ENCODE peak calls at places on chromosomes 5 and 9, in five cellular contexts. J is K562, V is A549, U is HepG2, R is H1. H is an unnamed sample.

GRCh38 chr5:112210430-112211005 is 208.6 kb downstream of the EPB41L4A start:
- DNase-seq in J (no peak), V (peak), U (peak), R (no peak), H (peak)

GRCh38 chr9:130732793-130733221 is 39.2 kb downstream of the EXOSC2 start:
- DNase-seq in J (peak), V (peak), U (no peak), R (no peak), H (no peak)

GRCh38 chr9:14508884-14509283 is 184.3 kb downstream of the ZDHHC21 start:
- DNase-seq in J (no peak), V (no peak), U (no peak), R (no peak), H (no peak)

GRCh38 chr9:19378154-19378553 is 1.9 kb downstream of the RPS6 start:
- DNase-seq in J (no peak), V (no peak), U (no peak), R (no peak), H (no peak)

GRCh38 chr5:148554621-148555020 is 99.7 kb downstream of the HTR4 start:
- DNase-seq in J (no peak), V (no peak), U (no peak), R (no peak), H (no peak)

GRCh38 chr5:116719087-116719486 is 144.5 kb upstream of the SEMA6A start:
- DNase-seq in J (no peak), V (no peak), U (no peak), R (no peak), H (no peak)

GRCh38 chr5:95621839-95622629 is 2.1 kb downstream of the GPR150 start:
- DNase-seq in J (no peak), V (no peak), U (no peak), R (no peak), H (no peak)

GRCh38 chr5:17398439-17398838 is 99.6 kb upstream of the TAF11L2 start:
- DNase-seq in J (no peak), V (no peak), U (no peak), R (no peak), H (peak)

GRCh38 chr5:178291969-178292825 is 59.6 kb upstream of the PHYKPL start:
- DNase-seq in J (no peak), V (no peak), U (no peak), R (no peak), H (no peak)

GRCh38 chr9:121556580-121556979 is 56.9 kb upstream of the GGTA1 start:
- DNase-seq in J (no peak), V (peak), U (no peak), R (no peak), H (peak)

GRCh38 chr9:121556082-121556481 is 56.4 kb upstream of the GGTA1 start:
- DNase-seq in J (no peak), V (no peak), U (no peak), R (no peak), H (no peak)

GRCh38 chr9:121558423-121558950 is 58.8 kb upstream of the GGTA1 start:
- DNase-seq in J (no peak), V (no peak), U (no peak), R (no peak), H (no peak)

GRCh38 chr9:121559183-121559582 is 59.5 kb upstream of the GGTA1 start:
- DNase-seq in J (no peak), V (no peak), U (no peak), R (no peak), H (peak)

GRCh38 chr9:121557581-121558422 is 58.2 kb upstream of the GGTA1 start:
- DNase-seq in J (no peak), V (peak), U (no peak), R (no peak), H (peak)
- TF ChIP-seq MAFK in J (no peak), V (no peak), U (no peak), R (no peak), H (peak)

DNA sequence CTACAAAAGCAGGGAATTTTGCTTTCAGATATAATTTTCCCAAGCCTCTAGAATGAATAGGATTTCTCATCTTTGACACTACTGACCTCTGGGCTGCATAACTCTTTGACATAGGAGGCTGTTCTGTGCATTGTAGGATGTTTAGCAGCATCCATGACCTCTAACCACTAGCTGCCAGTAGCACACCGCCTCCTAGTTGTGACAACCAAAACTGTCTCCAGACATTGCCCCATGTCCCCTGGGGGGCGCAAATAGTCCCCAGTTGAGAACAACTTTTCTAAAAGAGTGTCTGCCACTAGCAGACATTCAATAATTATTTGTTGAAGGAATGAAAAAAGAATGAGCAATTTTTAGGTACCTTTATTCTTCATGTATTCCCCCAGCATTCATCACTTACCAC is 51.8 kb downstream of the POU4F3 start:
- DNase-seq in J (no peak), V (peak), U (peak), R (no peak), H (no peak)
- TF ChIP-seq MAFK in J (no peak), V (no peak), U (no peak), R (no peak), H (no peak)

DNA sequence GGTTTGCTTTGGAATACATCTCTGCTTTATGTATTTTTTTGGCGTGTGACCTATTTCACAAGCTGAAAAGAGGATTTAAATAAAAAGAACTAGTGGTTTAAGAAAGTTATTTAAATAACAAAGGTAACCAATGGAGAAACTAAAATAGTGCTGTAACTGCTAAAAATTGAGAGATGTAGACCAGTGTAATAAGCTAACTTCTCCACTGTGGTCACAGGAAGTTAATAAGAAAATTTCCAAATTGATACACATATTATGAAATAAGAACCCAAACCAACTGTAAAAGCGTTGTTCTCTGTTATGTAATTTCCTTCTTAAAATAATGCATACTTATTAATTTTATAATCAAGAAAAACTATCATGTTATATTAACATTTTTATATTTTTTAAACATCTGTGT is 29.1 kb upstream of the ZFAND5 start:
- DNase-seq in J (no peak), V (no peak), U (no peak), R (no peak), H (no peak)
- TF ChIP-seq MAFK in J (no peak), V (no peak), U (no peak), R (no peak), H (no peak)

GRCh38 chr9:94014845-94015244 is 59.7 kb upstream of the BARX1 start:
- DNase-seq in J (no peak), V (no peak), U (no peak), R (no peak), H (no peak)

GRCh38 chr9:94011134-94011533 is 56.0 kb upstream of the BARX1 start:
- DNase-seq in J (no peak), V (no peak), U (no peak), R (no peak), H (no peak)

GRCh38 chr9:94017939-94018531 is 62.9 kb upstream of the BARX1 start:
- DNase-seq in J (no peak), V (no peak), U (no peak), R (no peak), H (peak)

GRCh38 chr9:94016744-94017143 is 61.6 kb upstream of the BARX1 start:
- DNase-seq in J (no peak), V (no peak), U (no peak), R (no peak), H (no peak)

DNA sequence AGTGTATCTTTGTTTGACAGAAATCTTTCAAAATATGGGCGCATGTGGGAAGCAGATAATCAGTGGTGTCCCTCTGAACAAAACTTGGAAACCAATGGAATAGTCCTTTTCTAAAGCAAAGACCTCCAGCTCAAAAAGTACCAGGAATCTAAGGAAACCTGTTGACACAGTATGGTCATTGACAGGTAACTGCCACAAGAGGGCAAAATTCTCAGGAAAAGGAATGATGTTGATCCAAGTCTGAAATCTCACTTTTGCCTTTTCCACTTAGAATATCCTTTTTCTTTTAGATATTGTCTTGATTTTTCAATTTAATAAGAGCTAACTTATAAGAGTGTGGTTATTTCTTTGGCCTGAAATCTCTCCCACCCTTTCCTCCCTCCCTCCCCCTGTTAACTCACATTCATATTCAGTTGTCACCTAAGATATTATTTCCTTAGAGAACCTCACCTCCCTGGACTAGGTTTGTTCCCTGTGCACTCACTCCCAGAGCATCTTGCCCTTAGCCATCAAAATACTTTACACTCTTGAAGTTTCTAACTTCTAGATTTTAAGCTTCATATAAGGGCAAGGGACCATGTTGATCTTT is 59.0 kb upstream of the BARX1 start:
- DNase-seq in J (peak), V (peak), U (peak), R (no peak), H (peak)
- TF ChIP-seq MAFK in J (no peak), V (no peak), U (no peak), R (no peak), H (no peak)

GRCh38 chr5:76331139-76331538 is 71.9 kb upstream of the IQGAP2 start:
- DNase-seq in J (no peak), V (no peak), U (no peak), R (no peak), H (no peak)
- TF ChIP-seq MAFK in J (no peak), V (no peak), U (no peak), R (no peak), H (no peak)

GRCh38 chr5:179820127-179820482 is 600 bp upstream of the SQSTM1 start:
- DNase-seq in J (no peak), V (peak), U (no peak), R (no peak), H (no peak)
- TF ChIP-seq MAFK in J (no peak), V (no peak), U (no peak), R (no peak), H (no peak)

GRCh38 chr9:133090187-133090586 is 28.4 kb downstream of the CEL start:
- DNase-seq in J (no peak), V (no peak), U (no peak), R (no peak), H (no peak)

GRCh38 chr9:133088756-133089155 is 27.0 kb downstream of the CEL start:
- DNase-seq in J (no peak), V (no peak), U (no peak), R (no peak), H (no peak)

GRCh38 chr9:133090752-133091325 is 29.1 kb downstream of the CEL start:
- DNase-seq in J (no peak), V (no peak), U (no peak), R (no peak), H (no peak)

GRCh38 chr9:133088146-133088750 is 26.5 kb downstream of the CEL start:
- DNase-seq in J (no peak), V (no peak), U (no peak), R (no peak), H (no peak)

DNA sequence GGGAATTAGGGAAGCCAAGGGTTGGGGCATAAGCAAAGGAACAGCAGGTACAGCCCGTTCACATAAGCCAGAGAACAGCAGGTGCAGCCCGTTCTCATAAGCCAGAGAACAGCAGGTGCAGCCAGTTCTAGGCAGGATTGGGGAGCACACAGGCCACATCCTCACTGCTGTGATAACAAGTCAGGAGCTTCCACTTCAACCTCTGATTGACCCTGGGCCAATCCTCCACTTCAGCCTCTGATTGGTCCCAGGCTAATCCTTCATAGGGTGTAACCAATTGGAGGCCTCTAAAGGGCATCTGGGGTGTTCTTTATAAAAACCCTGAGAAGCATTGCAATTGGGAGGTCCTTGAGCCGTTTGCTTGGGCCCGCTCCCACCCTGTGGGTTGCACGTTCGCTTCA is 27.5 kb downstream of the CEL start:
- DNase-seq in J (no peak), V (peak), U (no peak), R (no peak), H (no peak)
- TF ChIP-seq MAFK in J (no peak), V (no peak), U (no peak), R (no peak), H (no peak)

DNA sequence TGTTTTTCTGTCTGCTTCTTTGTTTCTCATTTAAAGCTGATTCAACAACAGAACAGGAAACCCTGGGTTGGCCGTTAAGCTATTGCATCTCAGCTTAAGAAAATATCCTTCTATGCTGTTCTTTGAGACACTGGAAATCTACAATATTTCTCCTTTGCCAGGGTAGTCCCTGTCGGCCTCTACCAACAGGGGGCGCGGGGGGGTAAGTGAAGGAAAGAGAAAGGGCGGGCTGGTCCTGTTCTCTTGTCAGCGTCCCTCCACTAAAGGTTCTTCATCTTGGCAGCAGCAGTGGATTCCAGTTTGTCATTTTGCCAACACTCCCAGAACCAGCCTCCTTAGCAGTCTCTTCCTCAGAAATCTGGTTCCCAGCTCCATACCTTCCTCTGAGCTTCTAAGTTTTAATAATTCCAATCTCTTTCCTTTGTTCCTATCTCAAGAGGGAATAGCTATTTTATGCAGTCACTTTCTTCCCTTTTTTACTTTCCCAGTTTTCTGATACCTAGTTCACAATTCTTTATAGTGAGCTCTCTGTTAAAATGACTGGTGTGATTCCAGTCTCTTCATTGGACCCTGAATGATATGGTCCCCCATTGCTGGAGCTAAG is 222.3 kb downstream of the GLIS3 start:
- DNase-seq in J (peak), V (peak), U (peak), R (no peak), H (peak)
- TF ChIP-seq MAFK in J (no peak), V (no peak), U (no peak), R (no peak), H (no peak)

DNA sequence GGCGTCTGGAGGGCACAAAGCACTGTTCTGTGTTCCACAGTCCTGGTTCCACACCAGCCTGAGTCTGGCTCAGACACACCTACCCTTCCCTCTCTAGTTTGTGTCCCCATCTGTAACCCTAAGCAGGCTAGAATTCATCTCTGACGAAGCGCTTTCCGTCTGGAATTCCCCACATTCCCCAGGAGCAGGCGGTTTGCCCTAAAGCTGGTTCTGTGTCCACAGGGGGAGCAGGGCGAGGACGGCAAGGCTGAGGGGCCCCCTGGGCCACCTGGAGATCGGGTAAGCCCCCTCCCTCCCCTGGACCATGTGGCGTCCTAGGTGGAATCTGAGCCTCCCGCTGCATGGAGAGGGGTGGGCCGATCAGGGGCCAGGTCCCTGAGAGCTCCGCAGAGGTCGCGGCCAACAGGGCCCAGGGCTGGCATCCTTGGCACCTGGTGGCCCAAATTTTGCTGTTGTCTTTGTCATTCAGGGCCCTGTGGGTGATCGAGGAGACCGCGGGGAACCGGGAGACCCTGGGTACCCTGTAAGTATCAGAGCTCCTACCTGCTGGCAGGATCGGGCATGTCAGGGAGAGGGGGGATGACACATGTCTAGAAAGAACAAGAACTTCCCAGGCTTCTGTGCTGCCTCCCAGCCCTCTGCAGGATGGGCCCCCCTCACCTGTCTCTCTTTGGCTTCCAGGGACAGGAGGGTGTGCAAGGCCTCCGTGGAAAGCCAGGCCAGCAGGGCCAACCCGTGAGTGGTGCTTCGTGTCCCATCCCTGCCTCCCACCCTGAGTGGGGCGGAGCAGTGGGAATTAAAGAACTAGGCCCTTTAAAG is 34.5 kb upstream of the ORM1 start:
- DNase-seq in J (no peak), V (peak), U (no peak), R (no peak), H (peak)
- TF ChIP-seq MAFK in J (no peak), V (peak), U (no peak), R (peak), H (peak)

DNA sequence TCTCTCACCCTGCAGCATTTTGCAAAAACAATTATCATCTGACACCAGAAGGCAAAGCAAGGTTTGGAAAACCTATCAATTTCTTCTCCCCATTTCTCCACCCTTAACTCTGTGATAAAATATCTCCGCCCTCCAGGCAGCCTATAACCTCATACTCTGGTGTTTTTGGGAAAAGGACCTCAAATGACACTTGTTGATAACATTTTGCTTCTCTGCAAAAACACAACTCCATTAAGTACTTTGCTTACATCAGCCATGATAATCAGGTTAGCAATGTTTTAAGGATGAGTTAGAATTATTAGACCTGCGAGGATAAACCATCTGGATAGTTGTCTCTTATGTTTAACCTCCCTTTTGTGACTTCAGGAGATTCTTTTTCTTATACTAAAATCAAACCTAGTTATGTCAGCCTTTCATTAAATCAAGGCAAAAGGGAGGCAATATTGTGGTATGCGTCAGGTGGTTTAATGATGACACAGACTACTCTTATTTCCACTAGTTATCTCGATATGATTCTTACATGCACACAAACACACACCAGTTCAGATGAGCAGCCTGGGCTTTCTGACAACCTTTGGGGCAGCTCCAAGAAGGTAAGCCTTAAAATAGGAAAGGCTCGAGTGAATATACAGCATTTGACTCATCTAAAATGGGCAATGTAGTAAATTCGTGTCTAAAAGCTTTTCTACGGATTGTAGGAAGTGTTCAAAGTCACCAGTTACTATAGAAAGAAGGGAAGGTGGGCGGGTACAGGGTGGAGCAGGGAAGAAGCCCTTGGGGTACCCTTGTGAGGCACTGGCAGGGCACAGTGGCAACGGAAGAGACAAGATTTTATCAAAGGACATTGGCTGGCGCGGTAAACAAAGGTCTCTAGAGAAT is 2.1 kb downstream of the ANKH start:
- DNase-seq in J (no peak), V (no peak), U (no peak), R (no peak), H (no peak)
- TF ChIP-seq MAFK in J (no peak), V (no peak), U (no peak), R (no peak), H (no peak)